ENCODE peak calls at places on chromosomes 1 and 21, in five cellular contexts. O, B, S, C and V are unnamed samples.
A peak's percentile ranks its signal among the peaks of the same experiment; 100 is the strongest.

GRCh38 chr1:172790245-172790644 is 131.3 kb downstream of the FASLG start:
- DNase-seq in O (no peak), B (no peak), S (no peak), C (no peak), V (no peak)

GRCh38 chr1:177567393-177567792 is 396.6 kb downstream of the BRINP2 start:
- DNase-seq in O (no peak), B (no peak), S (no peak), C (no peak), V (peak; percentile 6)

GRCh38 chr1:234978397-234979291 is 150.0 kb downstream of the TOMM20 start:
- DNase-seq in O (peak; percentile 58), B (peak; percentile 78), S (peak; percentile 64), C (peak; percentile 77), V (peak; percentile 73)

GRCh38 chr1:36472656-36473055 is 8.5 kb upstream of the MRPS15 start:
- DNase-seq in O (no peak), B (no peak), S (no peak), C (no peak), V (no peak)

GRCh38 chr1:71565267-71565666 is 484.4 kb upstream of the ZRANB2 start:
- DNase-seq in O (no peak), B (peak; percentile 38), S (no peak), C (peak; percentile 47), V (no peak)

GRCh38 chr1:213698092-213698702 is 289.6 kb upstream of the PROX1 start:
- DNase-seq in O (no peak), B (no peak), S (no peak), C (no peak), V (no peak)

GRCh38 chr1:223738465-223739365 is 26.4 kb downstream of the CAPN2 start:
- DNase-seq in O (no peak), B (peak; percentile 80), S (no peak), C (no peak), V (peak; percentile 85)

GRCh38 chr21:41659791-41660560 is 106.9 kb downstream of the RIPK4 start:
- DNase-seq in O (no peak), B (no peak), S (peak; percentile 78), C (peak; percentile 74), V (no peak)

GRCh38 chr1:61227857-61228557 is 145.6 kb downstream of the NFIA start:
- DNase-seq in O (no peak), B (no peak), S (no peak), C (no peak), V (no peak)

GRCh38 chr1:231340328-231341013 is 2.4 kb downstream of the SPRTN start:
- DNase-seq in O (no peak), B (no peak), S (no peak), C (no peak), V (no peak)

GRCh38 chr1:29197590-29197924 is 15.9 kb upstream of the SRSF4 start:
- DNase-seq in O (no peak), B (peak; percentile 82), S (no peak), C (no peak), V (peak; percentile 26)

GRCh38 chr1:17507916-17508315 is 31.6 kb upstream of the ARHGEF10L start:
- DNase-seq in O (no peak), B (no peak), S (no peak), C (no peak), V (no peak)

GRCh38 chr1:14442669-14443068 is 155.8 kb upstream of the KAZN start:
- DNase-seq in O (no peak), B (no peak), S (no peak), C (no peak), V (no peak)

GRCh38 chr1:1305300-1306069 is 2.2 kb downstream of the ACAP3 start:
- DNase-seq in O (peak; percentile 89), B (peak; percentile 90), S (peak; percentile 77), C (peak; percentile 84), V (peak; percentile 91)

GRCh38 chr1:198291036-198291435 is 134.2 kb downstream of the NEK7 start:
- DNase-seq in O (no peak), B (no peak), S (no peak), C (no peak), V (peak; percentile 6)

GRCh38 chr1:171142081-171142450 is 43.0 kb upstream of the FMO2 start:
- DNase-seq in O (peak; percentile 71), B (no peak), S (peak; percentile 81), C (peak; percentile 70), V (no peak)

GRCh38 chr1:89611721-89612120 is 21.2 kb upstream of the LRRC8C start:
- DNase-seq in O (no peak), B (no peak), S (no peak), C (no peak), V (no peak)

GRCh38 chr1:153231363-153231762 is 14.0 kb downstream of the PRR9 start:
- DNase-seq in O (no peak), B (no peak), S (no peak), C (no peak), V (no peak)

GRCh38 chr1:57623039-57623790 is 199.4 kb upstream of the DAB1 start:
- DNase-seq in O (no peak), B (no peak), S (no peak), C (no peak), V (peak; percentile 24)

GRCh38 chr1:111904478-111905218 is 84.8 kb downstream of the KCND3 start:
- DNase-seq in O (no peak), B (no peak), S (no peak), C (no peak), V (peak; percentile 94)

GRCh38 chr21:40165671-40166070 is 298.4 kb downstream of the PCP4 start:
- DNase-seq in O (no peak), B (no peak), S (no peak), C (no peak), V (no peak)

GRCh38 chr1:43554444-43554992 is 23.8 kb downstream of the PTPRF start:
- DNase-seq in O (no peak), B (no peak), S (no peak), C (no peak), V (no peak)

GRCh38 chr1:199046618-199047017 is 407.8 kb downstream of the PTPRC start:
- DNase-seq in O (no peak), B (no peak), S (no peak), C (no peak), V (no peak)

GRCh38 chr1:46086581-46086980 is 45.8 kb downstream of the PIK3R3 start:
- DNase-seq in O (no peak), B (no peak), S (no peak), C (no peak), V (no peak)

GRCh38 chr1:45473302-45473701 is 17.7 kb downstream of the TESK2 start:
- DNase-seq in O (no peak), B (no peak), S (no peak), C (no peak), V (no peak)

GRCh38 chr1:19151537-19151936 is 58.5 kb downstream of the UBR4 start:
- DNase-seq in O (no peak), B (no peak), S (no peak), C (no peak), V (no peak)

GRCh38 chr21:27756191-27756590 is 789.3 kb upstream of the ADAMTS5 start:
- DNase-seq in O (no peak), B (no peak), S (no peak), C (no peak), V (no peak)

GRCh38 chr1:115057661-115058249 is 28.1 kb downstream of the TSHB start:
- DNase-seq in O (no peak), B (peak; percentile 48), S (no peak), C (no peak), V (no peak)

GRCh38 chr1:180042994-180043622 is 88.5 kb downstream of the CEP350 start:
- DNase-seq in O (no peak), B (no peak), S (no peak), C (no peak), V (peak; percentile 3)

GRCh38 chr1:229857585-229857984 is 209.5 kb upstream of the GALNT2 start:
- DNase-seq in O (no peak), B (no peak), S (no peak), C (no peak), V (no peak)

GRCh38 chr1:24417681-24418080 is 2.1 kb downstream of the NIPAL3 start:
- DNase-seq in O (no peak), B (no peak), S (no peak), C (no peak), V (no peak)

GRCh38 chr1:59014827-59015226 is 231.0 kb upstream of the JUN start:
- DNase-seq in O (no peak), B (no peak), S (no peak), C (no peak), V (no peak)

GRCh38 chr21:32186843-32187242 is 92.0 kb downstream of the MIS18A start:
- DNase-seq in O (no peak), B (no peak), S (no peak), C (no peak), V (no peak)

GRCh38 chr21:44708213-44708865 is 3.0 kb downstream of the TSPEAR start:
- DNase-seq in O (peak; percentile 4), B (no peak), S (no peak), C (peak; percentile 22), V (no peak)
- H3K4me3 ChIP-seq in O (no peak overlapping the region), B (no peak overlapping the region), S (no peak overlapping the region), C (no peak overlapping the region), V (no peak overlapping the region)

GRCh38 chr1:203765029-203765837 is at the start of gene LAX1:
- DNase-seq in O (no peak), B (no peak), S (no peak), C (no peak), V (no peak)
- H3K4me3 ChIP-seq in O (no peak within 1 kb of the TSS), B (no peak within 1 kb of the TSS), S (no peak within 1 kb of the TSS), C (no peak within 1 kb of the TSS), V (no peak within 1 kb of the TSS)

GRCh38 chr21:36860736-36861594 is 105.5 kb downstream of the HLCS start:
- DNase-seq in O (no peak), B (peak; percentile 56), S (no peak), C (no peak), V (no peak)
- H3K4me3 ChIP-seq in O (no peak overlapping the region), B (no peak overlapping the region), S (no peak overlapping the region), C (no peak overlapping the region), V (no peak overlapping the region)

GRCh38 chr1:164576311-164577271 is 17.6 kb downstream of the PBX1 start:
- DNase-seq in O (peak; percentile 34), B (no peak), S (no peak), C (peak; percentile 55), V (no peak)
- H3K4me3 ChIP-seq in O (peak overlapping the region; percentile 35), B (no peak overlapping the region), S (peak overlapping the region; percentile 54), C (peak overlapping the region; percentile 50), V (no peak overlapping the region)